ENCODE peak calls at places on chromosomes 4 and X, in four cellular contexts. A is transverse colon, U is sigmoid colon, N is stomach. Q is an unnamed sample.

GRCh38 chr4:2402941-2403340 is 15.5 kb downstream of the ZFYVE28 start:
- DNase-seq in A (no peak), U (no peak), N (no peak), Q (no peak)

GRCh38 chrX:143664302-143664701 is 28.4 kb upstream of the SLITRK4 start:
- DNase-seq in A (no peak), U (no peak), N (no peak), Q (no peak)

GRCh38 chr4:81509822-81510221 is 38.1 kb upstream of the RASGEF1B start:
- DNase-seq in A (no peak), U (no peak), N (no peak), Q (no peak)

GRCh38 chrX:131649741-131650140 is 105.9 kb downstream of the OR13H1 start:
- DNase-seq in A (no peak), U (no peak), N (no peak), Q (no peak)

GRCh38 chrX:154353172-154353843 is 21.1 kb downstream of the FLNA start:
- DNase-seq in A (no peak), U (peak), N (no peak), Q (no peak)

GRCh38 chr4:13170131-13170530 is 314.0 kb downstream of the RAB28 start:
- DNase-seq in A (no peak), U (no peak), N (no peak), Q (no peak)

GRCh38 chr4:155972098-155972497 is 18.4 kb upstream of the CTSO start:
- DNase-seq in A (no peak), U (no peak), N (no peak), Q (no peak)

GRCh38 chr4:1376841-1377605 is 29.2 kb downstream of the NKX1-1 start:
- DNase-seq in A (no peak), U (peak), N (no peak), Q (no peak)

GRCh38 chrX:13090261-13091110 is 46.1 kb upstream of the FAM9C start:
- DNase-seq in A (no peak), U (no peak), N (no peak), Q (no peak)

GRCh38 chr4:159856451-159856850 is 753.6 kb downstream of the RAPGEF2 start:
- DNase-seq in A (no peak), U (no peak), N (no peak), Q (no peak)

GRCh38 chr4:183097251-183098079 is 1.6 kb upstream of the WWC2 start:
- DNase-seq in A (peak), U (no peak), N (no peak), Q (no peak)

GRCh38 chrX:56797966-56798711 is 69.1 kb downstream of the NBDY start:
- DNase-seq in A (peak), U (peak), N (peak), Q (no peak)

GRCh38 chrX:47146121-47146935 is 1.3 kb downstream of the RBM10 start:
- DNase-seq in A (peak), U (no peak), N (no peak), Q (no peak)

GRCh38 chr4:77284036-77284435 is 127.0 kb downstream of the CCNG2 start:
- DNase-seq in A (no peak), U (no peak), N (no peak), Q (no peak)

GRCh38 chr4:176359590-176359989 is 39.8 kb downstream of the SPCS3 start:
- DNase-seq in A (no peak), U (no peak), N (no peak), Q (no peak)

GRCh38 chr4:110705440-110705782 is 82.5 kb upstream of the PITX2 start:
- DNase-seq in A (no peak), U (no peak), N (no peak), Q (no peak)

GRCh38 chrX:40173662-40174593 is 76.2 kb upstream of the BCOR start:
- DNase-seq in A (peak), U (peak), N (peak), Q (no peak)

GRCh38 chr4:95572304-95572991 is 23.7 kb upstream of the UNC5C start:
- DNase-seq in A (peak), U (peak), N (peak), Q (no peak)

GRCh38 chrX:96424007-96424406 is 260.6 kb upstream of the DIAPH2 start:
- DNase-seq in A (no peak), U (no peak), N (no peak), Q (no peak)

GRCh38 chr4:81527115-81527514 is 55.4 kb upstream of the RASGEF1B start:
- DNase-seq in A (no peak), U (no peak), N (no peak), Q (no peak)

GRCh38 chr4:94577136-94577535 is 125.4 kb downstream of the PDLIM5 start:
- DNase-seq in A (peak), U (peak), N (no peak), Q (no peak)

GRCh38 chr4:89556596-89557305 is 249.2 kb upstream of the GPRIN3 start:
- DNase-seq in A (no peak), U (no peak), N (no peak), Q (no peak)

GRCh38 chr4:146957252-146957651 is 11.6 kb upstream of the TTC29 start:
- DNase-seq in A (no peak), U (no peak), N (no peak), Q (no peak)

GRCh38 chr4:101277661-101278060 is 69.7 kb downstream of the PPP3CA start:
- DNase-seq in A (no peak), U (no peak), N (no peak), Q (no peak)

GRCh38 chr4:29853843-29854242 is 866.3 kb upstream of the PCDH7 start:
- DNase-seq in A (no peak), U (no peak), N (no peak), Q (no peak)

GRCh38 chr4:82394896-82395295 is 21.1 kb upstream of the HNRNPD start:
- DNase-seq in A (no peak), U (no peak), N (no peak), Q (no peak)

GRCh38 chrX:17032351-17032750 is 85.9 kb downstream of the REPS2 start:
- DNase-seq in A (no peak), U (no peak), N (peak), Q (no peak)

GRCh38 chr4:161393614-161394013 is 770.2 kb downstream of the FSTL5 start:
- DNase-seq in A (no peak), U (no peak), N (no peak), Q (no peak)

GRCh38 chrX:114047558-114047957 is 536.3 kb upstream of the HTR2C start:
- DNase-seq in A (no peak), U (no peak), N (no peak), Q (no peak)
- TF ChIP-seq POLR2AphosphoS5 in A (no peak), U (no peak), N (no peak), Q (no peak)

DNA sequence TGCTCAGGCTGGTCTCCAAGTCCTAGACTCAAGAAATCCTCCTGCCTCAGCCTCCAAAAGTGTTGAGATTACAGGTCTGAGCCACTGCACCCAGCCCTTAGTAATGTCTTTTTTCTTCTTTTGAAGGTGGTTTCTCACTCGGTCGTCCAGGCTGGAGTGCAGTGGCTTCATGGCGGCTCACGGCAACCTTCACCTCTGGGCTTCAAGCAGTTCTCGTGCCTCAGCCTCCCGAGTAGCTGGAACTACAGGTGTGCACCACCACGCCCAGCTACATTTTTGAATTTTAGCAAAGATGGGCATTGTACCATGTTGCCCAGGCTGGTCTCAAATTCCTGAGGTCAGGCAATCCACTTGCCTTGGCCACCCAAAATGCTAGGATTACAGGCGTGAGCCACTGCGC is 32.3 kb upstream of the ASMTL start:
- DNase-seq in A (no peak), U (peak), N (no peak), Q (no peak)
- TF ChIP-seq POLR2AphosphoS5 in A (no peak), U (no peak), N (no peak), Q (no peak)

DNA sequence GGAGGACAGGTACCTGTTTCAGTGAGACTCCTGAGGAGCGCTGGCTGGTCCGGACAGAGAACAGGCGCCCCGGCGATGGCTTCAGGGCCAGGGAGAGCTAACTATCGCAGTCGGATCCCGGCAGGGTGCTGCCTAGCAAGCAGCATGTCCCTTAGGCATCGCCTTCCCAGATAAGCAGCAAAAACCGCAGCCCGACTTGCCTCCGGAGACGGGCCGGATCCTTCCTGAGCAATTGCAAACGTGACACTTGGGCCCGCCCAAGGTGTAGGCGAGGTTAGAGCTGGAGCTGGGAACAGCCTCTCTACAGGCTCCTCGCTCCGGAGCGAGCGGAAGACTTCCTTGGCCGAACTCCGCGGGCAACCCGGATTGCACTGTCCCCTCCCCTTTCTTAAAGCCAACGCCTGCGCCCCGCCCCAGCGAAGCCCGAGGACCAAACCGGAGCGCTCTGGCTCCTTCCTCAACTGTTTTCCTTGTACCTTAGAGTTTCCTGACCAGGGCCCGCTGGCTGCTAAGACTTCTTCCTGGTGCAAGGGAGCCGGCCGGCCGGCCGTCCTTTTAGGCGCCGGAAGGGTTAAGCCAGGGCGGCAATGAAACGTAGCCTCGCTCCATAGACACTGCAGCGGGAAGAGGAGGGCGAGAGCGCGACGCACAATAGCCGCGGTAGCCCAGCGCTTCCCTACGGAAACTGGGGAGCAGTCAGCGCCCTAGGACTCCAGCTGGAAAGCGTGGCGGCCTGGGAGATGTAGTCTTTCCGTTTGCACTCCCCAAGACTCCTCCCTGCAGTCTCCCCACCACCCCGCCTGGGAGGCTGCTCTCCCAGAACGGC is at the start of gene OPHN1:
- DNase-seq in A (peak), U (peak), N (peak), Q (no peak)
- TF ChIP-seq POLR2AphosphoS5 in A (no peak), U (peak), N (peak), Q (no peak)

DNA sequence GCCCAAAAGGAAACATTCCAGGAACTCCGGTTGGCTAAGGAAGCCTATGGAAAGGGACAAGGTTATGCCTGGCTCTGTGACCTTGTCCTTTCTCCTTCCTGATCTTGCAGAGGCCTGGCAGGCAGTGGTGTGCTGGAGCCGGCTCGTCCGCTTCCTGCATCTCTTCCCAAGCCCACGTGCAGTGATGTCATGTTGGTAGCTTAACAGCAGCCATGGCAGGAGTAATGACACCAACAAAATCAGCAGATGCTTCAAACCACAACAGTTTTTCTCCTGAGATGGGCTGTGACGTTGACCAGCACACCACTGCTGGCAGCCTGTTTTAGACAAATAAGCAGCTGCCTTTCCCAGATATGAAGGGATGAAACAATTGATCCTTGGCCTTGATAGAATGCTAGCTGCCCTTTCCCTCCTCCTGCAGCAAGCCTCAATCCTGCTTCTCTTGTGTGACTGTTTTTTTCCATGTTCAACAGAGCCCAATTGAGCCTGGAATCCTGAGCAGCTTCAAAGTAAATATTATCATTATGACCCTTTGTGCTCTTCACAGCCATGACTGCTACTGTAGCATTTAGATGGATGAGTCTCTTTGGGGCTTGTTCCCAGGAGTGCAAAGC is 23.4 kb downstream of the SEPTIN6 start:
- DNase-seq in A (no peak), U (peak), N (peak), Q (no peak)
- TF ChIP-seq POLR2AphosphoS5 in A (peak), U (peak), N (peak), Q (no peak)

GRCh38 chrX:135168533-135168932 is 2.7 kb downstream of the CT55 start:
- DNase-seq in A (no peak), U (no peak), N (no peak), Q (no peak)

GRCh38 chrX:135170468-135170867 is 730 bp downstream of the CT55 start:
- DNase-seq in A (no peak), U (no peak), N (no peak), Q (no peak)

GRCh38 chrX:135170877-135171519 is at the start of gene CT55:
- DNase-seq in A (no peak), U (no peak), N (no peak), Q (no peak)
- TF ChIP-seq POLR2AphosphoS5 in A (no peak), U (no peak), N (no peak), Q (no peak)

DNA sequence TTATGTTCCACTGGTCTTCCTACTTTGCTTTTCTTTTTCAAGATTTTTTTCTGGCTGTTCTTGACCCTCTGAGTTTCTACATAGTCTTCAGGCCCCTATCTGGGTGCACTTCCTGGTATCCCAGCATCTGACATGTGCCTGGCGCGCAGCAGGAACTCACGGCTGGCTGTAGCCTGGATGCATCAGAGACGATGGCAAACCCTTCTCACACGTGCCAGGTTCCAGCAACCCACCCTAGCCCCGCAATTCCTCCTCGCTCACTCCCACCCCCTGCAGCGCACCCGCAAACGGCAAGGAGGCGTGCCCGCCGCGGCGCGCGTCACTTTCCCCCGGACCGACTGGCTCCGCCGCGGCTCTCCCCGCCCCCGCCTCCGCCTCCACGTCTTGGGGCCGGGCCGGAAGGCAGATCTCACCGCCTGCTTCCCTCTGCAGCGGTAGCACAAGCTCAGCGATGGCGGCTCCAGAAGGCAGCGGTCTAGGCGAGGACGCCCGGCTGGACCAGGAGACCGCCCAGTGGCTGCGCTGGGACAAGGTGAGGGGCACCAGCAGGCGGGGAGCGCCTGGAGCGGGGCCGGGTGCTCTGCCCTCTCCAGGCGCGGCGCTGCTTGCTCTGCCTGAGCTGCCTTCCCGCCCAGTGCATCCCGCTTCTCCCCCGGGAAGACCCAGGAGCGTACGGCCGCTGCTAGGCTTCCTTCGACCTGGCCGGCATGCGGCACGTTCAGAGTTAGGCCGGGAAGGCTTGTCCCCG is at the start of gene PGM2:
- DNase-seq in A (peak), U (peak), N (peak), Q (peak)
- TF ChIP-seq POLR2AphosphoS5 in A (peak), U (peak), N (peak), Q (peak)

GRCh38 chr4:165751882-165752281 is 121.2 kb upstream of the TLL1 start:
- DNase-seq in A (no peak), U (no peak), N (no peak), Q (no peak)

GRCh38 chr4:165743422-165743821 is 129.6 kb upstream of the TLL1 start:
- DNase-seq in A (no peak), U (no peak), N (no peak), Q (no peak)

DNA sequence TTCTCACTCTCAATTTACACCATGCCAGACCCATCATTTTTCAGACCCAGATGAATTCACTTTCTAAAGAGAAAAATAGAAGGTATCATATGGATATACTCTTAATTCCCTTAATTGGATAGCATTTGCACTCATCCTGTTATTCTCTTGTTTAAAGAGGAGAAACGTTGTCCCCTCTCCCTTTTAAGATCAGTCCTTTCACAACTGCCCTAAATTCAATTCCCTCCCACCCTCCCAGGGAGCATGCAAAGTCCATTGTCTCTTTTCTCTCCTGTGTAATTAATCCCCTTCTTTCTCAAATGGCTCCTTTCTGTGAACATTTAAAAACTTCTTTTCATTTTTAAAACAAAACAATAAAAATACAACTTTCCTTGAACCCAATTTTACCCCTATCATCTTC is 124.7 kb upstream of the TLL1 start:
- DNase-seq in A (no peak), U (no peak), N (no peak), Q (no peak)
- TF ChIP-seq POLR2AphosphoS5 in A (no peak), U (no peak), N (no peak), Q (no peak)

Q was measured in GM12891.